ENCODE peak calls at places on chromosome 6, in four cellular contexts. G, Z, E and B are unnamed samples.
A peak's percentile ranks its signal among the peaks of the same experiment; 100 is the strongest.

GRCh38 chr6:49142422-49143151 is 320.5 kb downstream of the MMUT start:
- DNase-seq in Z (no peak), E (no peak), G (no peak), B (no peak)

GRCh38 chr6:149488815-149489214 is 4.0 kb upstream of the ZC3H12D start:
- DNase-seq in Z (no peak), E (peak; percentile 66), G (no peak), B (no peak)

GRCh38 chr6:15431762-15432495 is 186.1 kb downstream of the JARID2 start:
- DNase-seq in G (peak; percentile 59), Z (no peak), E (peak; percentile 52), B (no peak)

GRCh38 chr6:72890671-72891070 is 268.8 kb downstream of the KCNQ5 start:
- DNase-seq in G (no peak), Z (no peak), E (no peak), B (no peak)

GRCh38 chr6:26034901-26035300 is 52.3 kb upstream of the HFE start:
- DNase-seq in G (no peak), E (no peak), Z (no peak), B (no peak)

GRCh38 chr6:125346143-125346925 is 44.6 kb upstream of the HDDC2 start:
- DNase-seq in Z (peak; percentile 37), E (no peak), G (no peak), B (no peak)

GRCh38 chr6:111069722-111070406 is 17.4 kb upstream of the SLC16A10 start:
- DNase-seq in E (no peak), G (no peak), Z (no peak), B (no peak)

GRCh38 chr6:53603381-53604121 is 58.6 kb upstream of the GCLC start:
- DNase-seq in Z (no peak), E (no peak), G (no peak), B (no peak)

GRCh38 chr6:71127374-71127773 is 161.2 kb upstream of the OGFRL1 start:
- DNase-seq in Z (no peak), G (no peak), E (no peak), B (no peak)

GRCh38 chr6:143150291-143150690 is 89.6 kb downstream of the AIG1 start:
- DNase-seq in E (no peak), Z (no peak), G (no peak), B (no peak)

GRCh38 chr6:147366290-147366689 is 142.2 kb upstream of the SAMD5 start:
- DNase-seq in Z (no peak), G (no peak), E (no peak), B (no peak)
- TF ChIP-seq CTCF in Z (no peak), G (no peak), E (no peak), B (no peak)

GRCh38 chr6:137879885-137880430 is 12.9 kb downstream of the TNFAIP3 start:
- DNase-seq in Z (no peak), E (no peak), G (no peak), B (no peak)

GRCh38 chr6:137879301-137879700 is 12.2 kb downstream of the TNFAIP3 start:
- DNase-seq in E (no peak), G (no peak), Z (no peak), B (no peak)

GRCh38 chr6:137878070-137878809 is 11.2 kb downstream of the TNFAIP3 start:
- DNase-seq in Z (no peak), E (no peak), G (no peak), B (no peak)

GRCh38 chr6:137877113-137877512 is 10.1 kb downstream of the TNFAIP3 start:
- DNase-seq in E (no peak), G (no peak), Z (no peak), B (no peak)

DNA sequence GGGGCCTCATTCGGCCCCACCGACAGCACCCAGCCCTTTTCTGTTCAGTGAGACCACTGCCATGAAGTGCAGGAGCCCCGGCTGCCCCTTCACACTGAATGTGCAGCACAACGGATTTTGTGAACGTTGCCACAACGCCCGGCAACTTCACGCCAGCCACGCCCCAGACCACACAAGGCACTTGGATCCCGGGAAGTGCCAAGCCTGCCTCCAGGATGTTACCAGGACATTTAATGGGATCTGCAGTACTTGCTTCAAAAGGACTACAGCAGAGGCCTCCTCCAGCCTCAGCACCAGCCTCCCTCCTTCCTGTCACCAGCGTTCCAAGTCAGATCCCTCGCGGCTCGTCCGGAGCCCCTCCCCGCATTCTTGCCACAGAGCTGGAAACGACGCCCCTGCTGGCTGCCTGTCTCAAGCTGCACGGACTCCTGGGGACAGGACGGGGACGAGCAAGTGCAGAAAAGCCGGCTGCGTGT is 11.8 kb downstream of the TNFAIP3 start:
- DNase-seq in E (no peak), Z (peak; percentile 62), G (no peak), B (peak; percentile 62)
- TF ChIP-seq CTCF in E (peak; percentile 23), Z (peak; percentile 25), G (no peak), B (peak; percentile 50)

GRCh38 chr6:105604593-105604905 is 201.7 kb upstream of the PREP start:
- DNase-seq in Z (no peak), G (no peak), E (no peak), B (no peak)
- TF ChIP-seq CTCF in Z (no peak), G (no peak), E (no peak), B (no peak)

GRCh38 chr6:36094786-36095496 is 35.4 kb upstream of the MAPK13 start:
- DNase-seq in E (peak; percentile 75), Z (peak; percentile 78), G (peak; percentile 74), B (peak; percentile 79)

GRCh38 chr6:36098253-36098919 is 31.9 kb upstream of the MAPK13 start:
- DNase-seq in Z (no peak), E (no peak), G (no peak), B (no peak)

GRCh38 chr6:36094238-36094637 is 36.1 kb upstream of the MAPK13 start:
- DNase-seq in G (no peak), Z (no peak), E (no peak), B (no peak)

GRCh38 chr6:36098920-36099647 is 31.2 kb upstream of the MAPK13 start:
- DNase-seq in Z (no peak), E (no peak), G (no peak), B (no peak)

DNA sequence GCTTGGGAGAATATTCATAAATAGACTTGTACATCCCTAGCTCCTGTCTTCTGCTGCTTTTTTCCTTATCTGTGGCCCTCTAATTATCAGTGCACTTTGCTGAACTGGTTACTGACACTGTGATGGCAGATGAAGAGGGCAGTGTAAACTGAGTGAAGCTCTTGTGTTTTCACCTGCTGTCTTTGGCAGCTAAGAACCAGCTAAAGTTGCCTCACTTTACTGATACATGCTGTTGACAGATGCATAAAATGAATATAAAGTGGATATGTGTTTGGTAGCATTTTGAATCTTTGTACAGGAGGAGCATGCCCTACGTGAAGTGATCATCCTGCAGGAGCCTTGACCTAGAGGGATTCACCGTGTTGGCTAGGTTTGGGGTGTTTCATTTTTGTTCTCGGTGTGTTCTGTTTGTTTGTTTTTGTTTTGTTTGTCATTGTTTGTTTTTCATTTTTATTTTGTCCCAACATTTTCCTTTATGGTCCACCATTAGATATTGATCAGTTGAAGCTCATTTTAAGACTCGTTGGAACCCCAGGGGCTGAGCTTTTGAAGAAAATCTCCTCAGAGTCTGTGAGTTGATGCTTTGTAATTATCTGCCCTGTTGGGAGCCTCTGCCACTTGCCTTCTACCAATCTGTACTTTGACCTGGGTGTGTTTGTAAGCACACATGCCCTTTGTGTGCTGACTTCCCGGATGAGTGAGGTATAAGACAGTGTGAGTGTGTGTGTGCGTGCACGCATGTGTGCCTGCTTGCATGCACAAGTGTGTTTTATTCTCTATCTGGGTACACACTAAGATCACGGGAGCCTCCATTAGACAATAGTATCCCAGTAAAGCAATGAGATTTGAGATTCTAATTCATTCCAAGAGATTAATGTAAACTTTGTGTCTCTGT is 34.6 kb upstream of the MAPK13 start:
- DNase-seq in Z (no peak), G (peak; percentile 83), E (no peak), B (no peak)
- TF ChIP-seq CTCF in Z (no peak), G (no peak), E (no peak), B (no peak)

GRCh38 chr6:29892696-29893095 is 49.6 kb upstream of the HLA-A start:
- DNase-seq in Z (no peak), G (no peak), E (no peak), B (no peak)

GRCh38 chr6:29886686-29887085 is 55.6 kb upstream of the HLA-A start:
- DNase-seq in G (no peak), Z (no peak), E (no peak), B (no peak)

GRCh38 chr6:29887819-29888581 is 54.3 kb upstream of the HLA-A start:
- DNase-seq in Z (peak; percentile 79), G (peak; percentile 77), E (peak; percentile 58), B (peak; percentile 12)

GRCh38 chr6:29884261-29884660 is 56.6 kb downstream of the HLA-G start:
- DNase-seq in Z (no peak), G (no peak), E (no peak), B (no peak)

DNA sequence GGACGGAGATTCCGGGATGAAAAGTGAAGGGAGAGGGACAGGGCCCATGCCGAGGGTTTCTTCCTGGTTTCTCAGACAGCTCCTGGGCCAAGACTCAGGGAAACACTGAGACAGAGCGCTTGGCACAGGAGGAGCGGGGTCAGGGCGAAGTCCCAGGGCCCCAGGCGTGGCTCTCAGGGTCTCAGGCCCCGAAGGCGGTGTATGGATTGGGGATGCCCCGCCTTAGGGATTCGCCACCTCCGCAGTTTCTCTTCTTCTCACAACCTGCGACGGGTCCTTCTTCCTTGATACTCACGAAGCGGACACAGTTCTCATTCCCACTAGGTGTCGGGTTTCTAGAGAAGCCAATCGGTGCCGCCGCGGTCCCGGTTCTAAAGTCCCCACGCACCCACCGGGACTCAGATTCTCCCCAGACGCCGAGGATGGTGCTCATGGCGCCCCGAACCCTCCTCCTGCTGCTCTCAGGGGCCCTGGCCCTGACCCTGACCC is 55.0 kb upstream of the HLA-A start:
- DNase-seq in Z (peak; percentile 28), E (peak; percentile 33), G (peak; percentile 48), B (no peak)
- TF ChIP-seq CTCF in Z (no peak), E (no peak), G (no peak), B (no peak)